ENCODE peak calls at places on chromosomes 13 and 19, in five cellular contexts. F is stimulated activated CD4-positive, alpha-beta T cell treated with anti-CD3 and anti-CD28 coated beads, Interleukin-1b, Interleukin-23, amount 100 ng/mL, for 1 hour; M is WERI-Rb-1; G is fibroblast of pulmonary artery; Y is mesothelial cell of epicardium. X is an unnamed sample.

GRCh38 chr13:75423946-75424345 is 58.0 kb downstream of the TBC1D4 start:
- DNase-seq in F (no peak), M (no peak), G (no peak), Y (no peak), X (no peak)

GRCh38 chr13:108594153-108594552 is 35.3 kb upstream of the MYO16 start:
- DNase-seq in F (no peak), M (peak; percentile 43), G (no peak), Y (no peak), X (no peak)

GRCh38 chr13:35379663-35380062 is 96.8 kb downstream of the MAB21L1 start:
- DNase-seq in F (no peak), M (no peak), G (no peak), Y (no peak), X (no peak)

GRCh38 chr13:64767054-64767453 is 2463.1 kb downstream of the PCDH9 start:
- DNase-seq in F (no peak), M (no peak), G (no peak), Y (no peak), X (no peak)

GRCh38 chr19:56299688-56300087 is 15.0 kb downstream of the ZSCAN5A start:
- DNase-seq in F (no peak), M (no peak), G (no peak), Y (no peak), X (no peak)

GRCh38 chr13:43567608-43568007 is 219.2 kb downstream of the ENOX1 start:
- DNase-seq in F (no peak), M (no peak), G (peak; percentile 48), Y (no peak), X (no peak)

GRCh38 chr19:51366999-51367564 is 894 bp upstream of the ETFB start:
- DNase-seq in F (peak; percentile 15), M (no peak), G (no peak), Y (no peak), X (no peak)

GRCh38 chr19:12788682-12789097 is 2.6 kb upstream of the JUNB start:
- DNase-seq in F (peak; percentile 32), M (peak; percentile 90), G (peak; percentile 77), Y (no peak), X (no peak)

GRCh38 chr13:46119883-46120614 is 15.2 kb upstream of the CPB2 start:
- DNase-seq in F (no peak), M (no peak), G (peak; percentile 74), Y (peak; percentile 37), X (no peak)

GRCh38 chr19:18898081-18898532 is 2.1 kb upstream of the CERS1 start:
- DNase-seq in F (no peak), M (no peak), G (no peak), Y (no peak), X (no peak)

GRCh38 chr19:51783373-51783772 is 11.6 kb upstream of the FPR3 start:
- DNase-seq in F (no peak), M (peak; percentile 20), G (peak; percentile 48), Y (no peak), X (no peak)

GRCh38 chr19:40392123-40392522 is 2.1 kb upstream of the HIPK4 start:
- DNase-seq in F (no peak), M (no peak), G (no peak), Y (no peak), X (no peak)

GRCh38 chr19:10603084-10603872 is 16.2 kb upstream of the AP1M2 start:
- DNase-seq in F (peak; percentile 43), M (no peak), G (no peak), Y (no peak), X (peak; percentile 33)

GRCh38 chr13:107043016-107043957 is 475.4 kb upstream of the ARGLU1 start:
- DNase-seq in F (no peak), M (no peak), G (no peak), Y (no peak), X (no peak)

GRCh38 chr13:110853235-110853721 is 61.6 kb downstream of the ANKRD10 start:
- DNase-seq in F (no peak), M (peak; percentile 57), G (no peak), Y (no peak), X (no peak)

GRCh38 chr13:20553309-20553708 is 13.6 kb upstream of the IFT88 start:
- DNase-seq in F (no peak), M (no peak), G (no peak), Y (no peak), X (no peak)

GRCh38 chr13:109778102-109778542 is 8.3 kb downstream of the IRS2 start:
- DNase-seq in F (no peak), M (no peak), G (no peak), Y (no peak), X (no peak)